ENCODE peak calls at places on chromosomes 2 and 18, in five cellular contexts. M is heart right ventricle, S is pancreas, D is heart left ventricle, E is psoas muscle. I is an unnamed sample.

GRCh38 chr2:207744451-207744850 is 25.3 kb downstream of the FZD5 start:
- DNase-seq in S (no peak), M (no peak), D (no peak), E (no peak), I (no peak)

GRCh38 chr2:88117976-88118375 is 9.9 kb downstream of the FABP1 start:
- DNase-seq in S (no peak), E (no peak), D (no peak), M (no peak), I (no peak)

GRCh38 chr2:197707316-197708213 is 2.4 kb downstream of the MARS2 start:
- DNase-seq in D (no peak), M (no peak), E (no peak), S (no peak), I (peak; percentile 58)

GRCh38 chr2:205188516-205189138 is 493.7 kb upstream of the NRP2 start:
- DNase-seq in S (peak; percentile 18), D (peak; percentile 77), E (peak; percentile 75), M (peak; percentile 29), I (peak; percentile 23)

GRCh38 chr2:221042926-221043325 is 529.2 kb downstream of the EPHA4 start:
- DNase-seq in E (no peak), M (no peak), D (no peak), S (no peak), I (no peak)

GRCh38 chr18:68549257-68549871 is 165.5 kb downstream of the TMX3 start:
- DNase-seq in D (no peak), E (no peak), S (no peak), M (no peak), I (no peak)

GRCh38 chr2:149065236-149065635 is 26.7 kb downstream of the LYPD6B start:
- DNase-seq in D (no peak), S (no peak), M (no peak), E (no peak), I (peak; percentile 28)

GRCh38 chr2:160214461-160215055 is 14.5 kb upstream of the ITGB6 start:
- DNase-seq in D (peak; percentile 66), E (peak; percentile 55), S (no peak), M (no peak), I (peak; percentile 93)

GRCh38 chr2:8514748-8515389 is 167.0 kb upstream of the ID2 start:
- DNase-seq in S (no peak), D (no peak), E (no peak), M (no peak), I (no peak)

GRCh38 chr2:143885461-143885860 is 634.5 kb downstream of the ZEB2 start:
- DNase-seq in S (no peak), M (no peak), E (no peak), D (no peak), I (peak; percentile 7)

GRCh38 chr18:65409266-65409665 is 341.5 kb upstream of the CDH7 start:
- DNase-seq in S (no peak), E (no peak), M (no peak), D (no peak), I (no peak)

GRCh38 chr2:10654069-10654468 is 35.7 kb downstream of the NOL10 start:
- DNase-seq in D (no peak), E (no peak), S (no peak), M (no peak), I (peak; percentile 98)

DNA sequence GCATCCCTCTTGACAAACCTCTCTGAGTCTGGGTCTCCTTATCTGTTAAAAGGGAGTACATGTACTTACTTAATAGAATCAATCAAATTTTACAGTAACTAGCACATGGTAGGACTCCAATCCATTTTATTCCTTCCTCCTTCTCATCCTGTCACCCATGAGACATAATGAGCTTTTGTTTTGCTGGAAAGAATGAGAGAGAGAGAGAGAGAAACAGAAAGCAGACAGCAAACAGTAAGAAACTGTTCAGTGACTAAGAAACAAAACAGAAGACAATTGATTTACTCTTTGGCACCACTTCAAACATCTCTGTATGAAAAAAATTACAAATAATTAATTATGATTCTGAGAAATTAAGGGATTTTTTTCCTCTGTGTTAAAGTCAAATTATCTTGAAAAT is 387.2 kb downstream of the SATB2 start:
- DNase-seq in D (no peak), M (no peak), E (no peak), S (no peak), I (no peak)
- H3K4me3 ChIP-seq in D (no peak overlapping the region), M (no peak overlapping the region), E (no peak overlapping the region), S (no peak overlapping the region), I (no peak overlapping the region)

GRCh38 chr2:30701782-30702181 is 105.5 kb downstream of the CAPN13 start:
- DNase-seq in E (no peak), D (no peak), M (no peak), S (no peak), I (no peak)
- H3K36me3 ChIP-seq in E (no peaks in the 10 kb centered on the region), D (no peaks in the 10 kb centered on the region), M (no peaks in the 10 kb centered on the region), S (no peaks in the 10 kb centered on the region), I (no peaks in the 10 kb centered on the region)

GRCh38 chr2:64636105-64636873 is 17.4 kb downstream of the SERTAD2 start:
- DNase-seq in D (no peak), E (no peak), M (no peak), S (no peak), I (peak; percentile 23)
- TF ChIP-seq CTCF in D (no peak), E (no peak), M (no peak), S (no peak), I (no peak)

DNA sequence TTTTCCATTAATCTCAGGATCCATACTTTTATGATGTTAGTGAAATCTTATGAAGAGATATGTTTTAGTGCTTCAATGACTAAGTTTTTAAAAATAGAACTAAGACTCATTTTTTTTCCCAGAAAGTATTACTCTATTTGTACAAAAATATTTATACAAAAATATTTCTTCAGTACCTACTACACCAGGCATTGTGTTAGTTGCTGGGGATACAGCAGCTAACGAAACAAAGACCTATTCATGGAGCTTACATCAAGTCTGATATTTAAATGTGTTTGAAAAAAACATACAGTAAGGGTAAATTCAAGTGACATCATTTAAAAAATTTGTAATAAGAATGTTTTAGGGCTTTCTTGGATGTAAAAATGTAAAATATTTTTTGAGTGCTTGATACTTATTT is 11.6 kb downstream of the VAPA start:
- DNase-seq in D (no peak), S (no peak), E (no peak), M (no peak), I (no peak)
- H3K4me3 ChIP-seq in D (no peak overlapping the region), S (no peak overlapping the region), E (peak overlapping the region; percentile 3), M (no peak overlapping the region), I (no peak overlapping the region)

DNA sequence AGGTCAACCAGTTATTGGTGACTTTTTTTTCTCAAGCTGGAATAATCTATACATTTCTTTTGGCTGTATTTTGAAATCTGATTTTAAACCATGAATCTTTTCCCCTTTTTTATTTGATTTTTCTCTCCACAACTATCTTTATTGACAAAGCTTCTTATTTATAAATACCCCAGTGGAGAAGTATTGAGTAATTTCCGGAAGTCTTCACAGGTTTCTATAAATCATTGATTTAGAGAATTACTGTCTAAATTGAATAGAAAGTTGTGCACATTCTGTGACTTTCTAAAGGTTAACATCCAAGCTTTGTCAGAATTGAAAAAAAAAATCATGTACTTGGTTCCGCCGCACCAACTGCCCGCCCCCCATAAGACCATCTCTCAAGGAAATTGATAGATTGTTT is 39.8 kb downstream of the XRCC5 start:
- DNase-seq in S (no peak), E (no peak), M (no peak), D (no peak), I (no peak)
- H3K36me3 ChIP-seq in S (no peaks in the 10 kb centered on the region), E (peaks cover 98% of the 10 kb centered on the region), M (peaks cover 35% of the 10 kb centered on the region), D (peaks cover 24% of the 10 kb centered on the region), I (peaks cover 16% of the 10 kb centered on the region)

GRCh38 chr2:12321017-12321641 is 395.6 kb upstream of the TRIB2 start:
- DNase-seq in M (peak; percentile 26), D (peak; percentile 60), E (peak; percentile 72), S (no peak), I (peak; percentile 83)
- TF ChIP-seq CTCF in M (no peak), D (no peak), E (no peak), S (no peak), I (no peak)

DNA sequence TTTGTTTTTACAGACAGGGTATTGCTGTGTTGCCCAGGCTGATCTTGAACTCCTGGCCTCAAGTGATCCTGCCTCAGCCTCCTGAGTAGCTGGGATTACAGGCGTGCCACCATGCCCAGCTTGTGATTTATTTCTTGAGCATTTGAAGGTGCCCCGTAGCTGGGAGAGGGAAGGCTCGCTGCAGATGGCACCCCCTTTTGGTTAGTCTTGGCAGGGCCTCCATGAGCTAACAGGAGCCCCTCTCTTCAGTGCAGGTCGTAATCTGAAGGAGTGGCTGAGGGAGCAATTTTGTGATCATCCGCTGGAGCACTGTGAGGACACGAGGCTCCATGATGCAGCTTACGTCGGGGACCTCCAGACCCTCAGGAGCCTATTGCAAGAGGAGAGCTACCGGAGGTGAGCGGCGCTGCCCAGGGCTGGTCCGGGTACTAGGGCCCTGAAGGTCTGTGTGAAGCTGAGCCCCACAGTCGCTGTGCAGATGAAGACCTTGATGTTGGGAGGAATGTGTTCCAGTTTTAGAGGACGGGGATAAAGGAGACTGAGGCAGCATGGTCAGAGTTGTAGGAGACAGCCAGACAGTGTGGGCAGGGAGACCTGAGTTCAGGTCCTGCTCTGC is 6.7 kb downstream of the ASB1 start:
- DNase-seq in M (no peak), S (no peak), D (no peak), E (no peak), I (no peak)
- H3K4me3 ChIP-seq in M (no peak overlapping the region), S (no peak overlapping the region), D (no peak overlapping the region), E (no peak overlapping the region), I (no peak overlapping the region)

DNA sequence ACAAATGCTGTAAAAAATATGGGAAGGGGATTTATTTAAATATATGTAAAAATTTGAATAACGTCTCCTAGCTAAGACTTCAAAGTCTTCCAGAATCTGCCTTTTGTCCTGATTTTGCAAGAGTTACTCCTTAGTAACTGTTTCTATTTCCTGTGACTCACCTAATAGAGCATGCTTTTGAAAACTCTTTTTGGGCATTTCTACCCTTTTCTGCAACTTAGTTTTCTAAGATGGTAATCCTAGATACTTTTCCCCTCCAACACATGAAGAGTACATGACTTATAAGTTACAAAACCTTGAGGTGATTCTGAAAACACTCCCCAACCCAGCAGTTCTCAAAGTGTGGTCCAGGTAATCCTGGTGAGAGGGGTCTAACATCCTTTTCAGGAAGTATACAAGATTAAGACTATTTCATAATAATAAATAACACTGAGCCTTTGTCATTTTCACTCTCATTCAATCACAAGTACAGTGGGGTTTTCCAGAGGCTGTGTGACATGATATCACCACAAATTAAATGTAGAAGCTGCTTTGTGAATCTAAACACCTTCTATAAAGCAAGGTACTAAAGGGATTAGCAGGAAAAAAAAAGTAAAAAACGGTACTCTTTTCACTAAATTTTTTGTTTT is 31.9 kb downstream of the PPP4R3B start:
- DNase-seq in D (no peak), E (no peak), S (no peak), M (no peak), I (peak; percentile 35)
- H3K36me3 ChIP-seq in D (peaks cover 6% of the 10 kb centered on the region), E (peaks cover 60% of the 10 kb centered on the region), S (peaks cover 5% of the 10 kb centered on the region), M (peaks cover 14% of the 10 kb centered on the region), I (no peaks in the 10 kb centered on the region)

DNA sequence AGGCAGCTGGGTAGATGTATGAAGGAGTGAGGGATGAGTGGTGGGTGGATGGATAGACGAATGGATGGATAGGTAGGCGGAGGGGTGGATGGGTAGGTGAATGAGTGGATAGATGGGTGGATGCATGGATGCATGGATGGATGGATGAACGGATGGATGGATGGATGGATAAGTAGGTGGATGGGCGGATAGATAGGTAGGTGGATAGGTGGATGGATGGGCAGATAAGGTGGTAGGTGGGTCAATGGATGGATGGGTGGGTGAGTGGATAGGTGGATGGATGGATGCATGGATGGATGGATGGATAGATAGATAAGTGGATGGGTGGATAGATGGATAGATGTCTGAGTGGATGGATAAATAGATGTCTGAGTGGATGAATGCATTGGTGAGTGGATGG is 30.1 kb downstream of the MLPH start:
- DNase-seq in M (no peak), E (no peak), D (no peak), S (no peak), I (no peak)
- TF ChIP-seq CTCF in M (no peak), E (no peak), D (no peak), S (no peak), I (no peak)